ENCODE peak calls at places on chromosomes 12 and 14, in ten cellular contexts. W, D, L, R, B, T, E, Y, P and U are unnamed samples. For H3K27me3 and H3K36me3, the result is how much of the 10 kb centered on the place peaks cover.

GRCh38 chr14:90409209-90409730 is 12.4 kb downstream of the CALM1 start:
- DNase-seq in W (peak), D (peak), L (peak), R (no peak), B (no peak), T (no peak), E (peak), Y (no peak), P (no peak), U (no peak)

GRCh38 chr12:60152756-60153155 is 556.9 kb downstream of the SLC16A7 start:
- DNase-seq in W (no peak), D (no peak), L (no peak), R (no peak), B (no peak), T (no peak), E (no peak), Y (no peak), P (no peak), U (no peak)

GRCh38 chr12:129911437-129912049 is 7.7 kb upstream of the TMEM132D start:
- DNase-seq in W (peak), D (no peak), L (peak), R (no peak), B (no peak), T (peak), E (no peak), Y (peak), P (peak), U (peak)

GRCh38 chr12:49609875-49610154 is 4.4 kb upstream of the FAM186B start:
- DNase-seq in W (no peak), D (no peak), L (peak), R (no peak), B (no peak), T (no peak), E (no peak), Y (no peak), P (no peak), U (peak)

GRCh38 chr12:74890237-74890599 is 319.4 kb downstream of the KCNC2 start:
- DNase-seq in W (no peak), D (no peak), L (peak), R (no peak), B (no peak), T (no peak), E (no peak), Y (peak), P (no peak), U (no peak)

GRCh38 chr14:32009221-32009620 is 67.9 kb upstream of the ARHGAP5 start:
- DNase-seq in W (no peak), D (no peak), L (no peak), R (no peak), B (no peak), T (no peak), E (no peak), Y (no peak), P (no peak), U (no peak)

GRCh38 chr14:20988717-20989116 is 1.1 kb upstream of the METTL17 start:
- DNase-seq in W (no peak), D (no peak), L (peak), R (no peak), B (no peak), T (no peak), E (peak), Y (no peak), P (no peak), U (no peak)

GRCh38 chr14:60090864-60091519 is 731 bp upstream of the PCNX4 start:
- DNase-seq in W (peak), D (peak), L (peak), R (peak), B (no peak), T (peak), E (peak), Y (peak), P (peak), U (peak)

GRCh38 chr12:22978962-22979361 is 354.0 kb downstream of the ETNK1 start:
- DNase-seq in W (no peak), D (no peak), L (peak), R (no peak), B (no peak), T (no peak), E (peak), Y (no peak), P (no peak), U (no peak)

GRCh38 chr12:98424726-98425401 is 90.5 kb upstream of the TMPO start:
- DNase-seq in W (peak), D (peak), L (peak), R (peak), B (no peak), T (no peak), E (peak), Y (peak), P (peak), U (peak)

GRCh38 chr12:132602578-132603239 is 7.7 kb downstream of the LRCOL1 start:
- DNase-seq in W (peak), D (no peak), L (no peak), R (no peak), B (no peak), T (no peak), E (peak), Y (no peak), P (no peak), U (peak)

GRCh38 chr12:132597333-132598283 is 12.8 kb downstream of the LRCOL1 start:
- DNase-seq in W (no peak), D (no peak), L (peak), R (peak), B (no peak), T (no peak), E (no peak), Y (no peak), P (no peak), U (peak)

GRCh38 chr12:132603240-132604107 is 6.9 kb downstream of the LRCOL1 start:
- DNase-seq in W (no peak), D (no peak), L (no peak), R (no peak), B (no peak), T (no peak), E (peak), Y (no peak), P (no peak), U (peak)

GRCh38 chr12:132601171-132601883 is 9.1 kb downstream of the LRCOL1 start:
- DNase-seq in W (no peak), D (no peak), L (no peak), R (no peak), B (no peak), T (no peak), E (peak), Y (no peak), P (no peak), U (peak)

DNA sequence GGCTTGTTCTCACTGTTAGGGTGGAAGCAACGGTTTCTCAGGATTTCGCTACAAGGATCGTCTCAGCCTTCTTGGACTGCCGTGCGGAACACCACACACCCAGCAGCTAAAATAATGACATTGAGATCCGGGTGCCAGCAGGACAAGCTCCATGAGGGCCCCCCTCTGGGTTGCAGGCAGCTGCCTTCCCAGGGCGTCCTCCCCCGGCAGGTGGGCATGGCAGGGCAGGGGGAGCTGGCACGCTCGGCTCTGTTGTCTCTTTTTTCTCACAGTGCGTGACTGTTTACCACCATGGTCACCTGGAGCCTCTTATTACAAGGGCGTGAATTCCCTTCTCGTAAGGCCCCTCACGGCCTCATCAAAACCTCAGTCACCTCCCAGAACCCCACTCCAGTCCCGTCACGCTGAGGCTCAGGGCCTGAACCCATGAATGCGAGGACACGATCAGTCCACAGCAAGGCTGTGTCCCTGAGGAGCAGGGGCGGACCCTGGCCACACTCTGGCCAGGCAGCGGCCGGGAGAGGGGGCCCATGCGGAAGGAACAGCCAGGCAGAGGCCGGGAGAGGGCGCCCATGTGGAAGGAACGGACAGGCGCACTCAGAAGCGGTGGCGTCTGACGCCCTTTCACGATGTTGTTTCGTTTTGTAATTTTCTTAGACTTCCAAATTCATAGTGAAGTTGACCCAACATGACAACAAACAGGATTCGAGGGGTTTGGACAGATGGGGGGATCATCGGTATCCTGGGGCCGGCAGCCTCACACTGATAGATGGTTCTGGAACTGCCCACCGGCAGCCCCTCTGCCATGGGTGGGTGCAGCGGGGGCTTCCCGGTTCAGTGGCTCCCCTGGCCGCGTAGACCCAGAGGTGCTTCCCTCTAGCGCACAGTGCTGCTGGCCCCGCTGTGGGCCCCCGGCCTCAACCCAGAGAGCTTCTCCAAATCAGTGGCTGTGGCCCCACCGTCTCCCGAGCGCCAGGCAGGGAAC is 10.0 kb downstream of the LRCOL1 start:
- DNase-seq in W (peak), D (peak), L (peak), R (peak), B (no peak), T (peak), E (peak), Y (peak), P (peak), U (peak)
- H3K27me3 ChIP-seq in W (half or more), D (under half), L (under half), R (under half), B (under half), T (under half), E (under half), Y (under half), P (half or more), U (under half)

GRCh38 chr12:131720921-131721320 is 10.0 kb downstream of the SFSWAP start:
- DNase-seq in W (no peak), D (no peak), L (peak), R (no peak), B (no peak), T (no peak), E (no peak), Y (no peak), P (no peak), U (no peak)

GRCh38 chr12:131721548-131721947 is 10.7 kb downstream of the SFSWAP start:
- DNase-seq in W (no peak), D (no peak), L (no peak), R (no peak), B (no peak), T (no peak), E (no peak), Y (no peak), P (no peak), U (no peak)

GRCh38 chr12:131723532-131723931 is 12.6 kb downstream of the SFSWAP start:
- DNase-seq in W (no peak), D (no peak), L (no peak), R (no peak), B (no peak), T (no peak), E (no peak), Y (no peak), P (no peak), U (peak)

GRCh38 chr12:131716282-131716681 is 5.4 kb downstream of the SFSWAP start:
- DNase-seq in W (no peak), D (no peak), L (no peak), R (no peak), B (no peak), T (no peak), E (no peak), Y (no peak), P (no peak), U (no peak)

GRCh38 chr12:131720241-131720640 is 9.4 kb downstream of the SFSWAP start:
- DNase-seq in W (no peak), D (no peak), L (no peak), R (no peak), B (no peak), T (no peak), E (no peak), Y (no peak), P (no peak), U (no peak)
- H3K36me3 ChIP-seq in W (half or more), D (half or more), L (under half), R (half or more), B (half or more), T (half or more), E (under half), Y (under half), P (half or more), U (under half)

GRCh38 chr12:53938276-53939140 is at the start of gene HOXC13:
- DNase-seq in W (no peak), D (no peak), L (peak), R (no peak), B (no peak), T (peak), E (peak), Y (peak), P (no peak), U (peak)

GRCh38 chr12:53939141-53940108 is 794 bp downstream of the HOXC13 start:
- DNase-seq in W (no peak), D (no peak), L (peak), R (no peak), B (no peak), T (no peak), E (peak), Y (no peak), P (no peak), U (peak)

GRCh38 chr12:53935562-53936341 is 2.9 kb upstream of the HOXC13 start:
- DNase-seq in W (no peak), D (no peak), L (no peak), R (no peak), B (no peak), T (no peak), E (no peak), Y (no peak), P (no peak), U (peak)

GRCh38 chr12:53937596-53938275 is 895 bp upstream of the HOXC13 start:
- DNase-seq in W (no peak), D (no peak), L (no peak), R (no peak), B (no peak), T (no peak), E (no peak), Y (no peak), P (no peak), U (peak)

GRCh38 chr12:53937099-53937498 is 1.5 kb upstream of the HOXC13 start:
- DNase-seq in W (no peak), D (no peak), L (no peak), R (no peak), B (no peak), T (no peak), E (no peak), Y (no peak), P (no peak), U (no peak)
- H3K27me3 ChIP-seq in W (half or more), D (half or more), L (half or more), R (half or more), B (half or more), T (half or more), E (under half), Y (under half), P (half or more), U (half or more)

GRCh38 chr12:14795028-14795448 is 8.2 kb downstream of the WBP11 start:
- DNase-seq in W (no peak), D (no peak), L (no peak), R (no peak), B (no peak), T (no peak), E (no peak), Y (no peak), P (no peak), U (no peak)
- H3K36me3 ChIP-seq in W (half or more), D (half or more), L (half or more), R (half or more), B (half or more), T (half or more), E (under half), Y (under half), P (half or more), U (under half)

GRCh38 chr12:132487311-132487741 is 2.6 kb upstream of the FBRSL1 start:
- DNase-seq in W (no peak), D (no peak), L (no peak), R (no peak), B (no peak), T (no peak), E (no peak), Y (no peak), P (no peak), U (no peak)
- H3K27me3 ChIP-seq in W (under half), D (under half), L (under half), R (under half), B (under half), T (under half), E (under half), Y (under half), P (under half), U (half or more)

GRCh38 chr14:92005019-92005418 is 34.8 kb downstream of the TRIP11 start:
- DNase-seq in W (no peak), D (no peak), L (no peak), R (no peak), B (no peak), T (no peak), E (no peak), Y (no peak), P (no peak), U (no peak)

GRCh38 chr14:91998667-91999570 is 40.9 kb downstream of the TRIP11 start:
- DNase-seq in W (no peak), D (no peak), L (peak), R (no peak), B (no peak), T (no peak), E (no peak), Y (no peak), P (no peak), U (no peak)

GRCh38 chr14:92009604-92010003 is 30.3 kb downstream of the TRIP11 start:
- DNase-seq in W (no peak), D (no peak), L (no peak), R (no peak), B (no peak), T (no peak), E (no peak), Y (no peak), P (no peak), U (no peak)

DNA sequence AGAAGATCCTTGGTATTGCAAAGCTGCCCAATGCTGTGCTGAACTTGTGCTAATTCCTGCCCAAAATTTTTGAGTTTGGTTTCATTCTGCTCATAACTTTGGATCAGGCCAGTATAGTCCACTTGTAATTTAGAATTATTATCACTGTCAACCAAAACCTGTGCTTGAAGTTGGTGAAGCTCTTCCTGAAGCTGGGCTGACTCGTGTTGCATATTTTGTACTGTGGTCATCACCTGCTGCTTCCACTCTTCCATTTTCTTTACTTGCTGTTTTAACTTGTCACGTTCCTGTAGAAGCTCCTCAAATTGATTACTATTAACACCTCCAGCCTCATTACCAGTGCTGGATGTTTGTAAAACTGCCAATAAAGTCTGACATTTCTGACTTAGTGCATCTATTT is 35.8 kb downstream of the TRIP11 start:
- DNase-seq in W (no peak), D (no peak), L (peak), R (no peak), B (no peak), T (no peak), E (no peak), Y (no peak), P (no peak), U (no peak)
- H3K36me3 ChIP-seq in W (under half), D (half or more), L (under half), R (under half), B (under half), T (half or more), E (under half), Y (under half), P (under half), U (under half)

GRCh38 chr12:53803194-53803593 is 51.4 kb upstream of the CISTR start:
- DNase-seq in W (no peak), D (no peak), L (no peak), R (no peak), B (no peak), T (no peak), E (no peak), Y (no peak), P (no peak), U (no peak)

GRCh38 chr12:53805067-53805466 is 53.3 kb upstream of the CISTR start:
- DNase-seq in W (no peak), D (no peak), L (no peak), R (no peak), B (no peak), T (no peak), E (no peak), Y (no peak), P (no peak), U (no peak)

GRCh38 chr12:53803703-53804102 is 51.9 kb upstream of the CISTR start:
- DNase-seq in W (no peak), D (no peak), L (no peak), R (no peak), B (no peak), T (no peak), E (no peak), Y (no peak), P (no peak), U (no peak)

GRCh38 chr12:53805801-53806200 is 54.0 kb upstream of the CISTR start:
- DNase-seq in W (no peak), D (no peak), L (peak), R (no peak), B (no peak), T (no peak), E (no peak), Y (no peak), P (no peak), U (no peak)

GRCh38 chr12:53804429-53804828 is 52.6 kb upstream of the CISTR start:
- DNase-seq in W (no peak), D (no peak), L (no peak), R (no peak), B (no peak), T (no peak), E (no peak), Y (no peak), P (no peak), U (no peak)
- H3K27me3 ChIP-seq in W (half or more), D (under half), L (under half), R (under half), B (under half), T (under half), E (under half), Y (under half), P (half or more), U (under half)

DNA sequence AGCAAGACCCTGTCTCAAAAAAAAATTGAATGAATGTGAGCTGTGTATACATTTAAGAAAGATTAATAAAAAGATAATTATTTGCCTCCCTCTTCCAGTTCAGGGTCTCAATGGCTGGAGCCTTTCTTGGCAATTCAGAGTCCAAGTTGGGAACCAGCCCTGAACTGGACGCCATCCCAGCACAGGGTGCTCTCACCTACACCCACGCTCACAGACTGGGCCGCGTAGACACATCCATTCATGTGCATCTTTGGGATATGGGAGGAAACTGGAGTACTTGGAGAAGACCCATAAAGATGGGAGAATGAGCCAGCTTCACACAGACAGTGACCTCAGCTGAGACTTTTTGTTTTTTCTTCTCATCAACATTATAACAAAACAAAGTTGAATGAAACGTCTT is 6.5 kb downstream of the MAPK1IP1L start:
- DNase-seq in W (no peak), D (no peak), L (no peak), R (no peak), B (no peak), T (no peak), E (no peak), Y (no peak), P (no peak), U (no peak)
- H3K36me3 ChIP-seq in W (under half), D (half or more), L (under half), R (under half), B (under half), T (under half), E (under half), Y (under half), P (under half), U (under half)

GRCh38 chr14:23409966-23410635 is 2.0 kb upstream of the MYH6 start:
- DNase-seq in W (no peak), D (peak), L (no peak), R (no peak), B (no peak), T (no peak), E (no peak), Y (no peak), P (no peak), U (no peak)

GRCh38 chr14:23408307-23408630 is 196 bp upstream of the MYH6 start:
- DNase-seq in W (no peak), D (no peak), L (no peak), R (no peak), B (no peak), T (no peak), E (no peak), Y (no peak), P (no peak), U (peak)

GRCh38 chr14:23411563-23412525 is 3.8 kb upstream of the MYH6 start:
- DNase-seq in W (no peak), D (no peak), L (no peak), R (no peak), B (no peak), T (no peak), E (no peak), Y (no peak), P (no peak), U (peak)

GRCh38 chr14:23407516-23408306 is at the start of gene MYH6:
- DNase-seq in W (no peak), D (no peak), L (no peak), R (no peak), B (no peak), T (no peak), E (no peak), Y (no peak), P (no peak), U (peak)

DNA sequence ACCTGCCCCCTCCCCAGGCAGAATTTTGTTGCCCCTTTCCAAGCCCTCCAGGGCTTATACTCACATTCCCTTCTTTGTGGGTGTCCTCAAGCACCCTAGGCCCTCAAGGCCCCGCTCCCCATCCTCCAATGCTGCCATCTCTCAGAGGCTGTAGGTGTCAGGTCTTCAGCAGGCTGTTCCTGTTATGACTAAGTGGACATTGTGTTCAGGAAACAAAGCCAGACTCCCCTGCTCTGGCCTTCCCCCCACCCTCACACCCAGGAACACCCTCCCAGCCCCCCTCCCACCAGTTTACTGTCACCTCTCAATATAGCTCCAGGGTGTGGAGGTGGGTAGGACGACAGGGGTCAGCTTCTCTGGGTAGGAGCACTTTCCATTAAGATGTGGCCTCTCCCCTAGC is 1.4 kb upstream of the MYH6 start:
- DNase-seq in W (no peak), D (peak), L (no peak), R (no peak), B (no peak), T (no peak), E (no peak), Y (no peak), P (no peak), U (peak)
- H3K27me3 ChIP-seq in W (under half), D (under half), L (under half), R (under half), B (under half), T (under half), E (under half), Y (under half), P (under half), U (under half)